ENCODE peak calls at places on chromosome X, in seven cellular contexts. O is tibial artery; B is CD4-positive, CD25-positive, alpha-beta regulatory T cell; R is cardiac fibroblast; E is lower leg skin; M is A549; A is left ventricle myocardium inferior. P is an unnamed sample.

GRCh38 chrX:140172401-140172800 is 207.1 kb upstream of the CXorf66 start:
- DNase-seq in O (no peak), B (no peak), R (no peak), E (no peak), M (no peak), A (no peak), P (no peak)

GRCh38 chrX:21666679-21667078 is 8.5 kb upstream of the KLHL34 start:
- DNase-seq in O (no peak), B (no peak), R (no peak), E (no peak), M (no peak), A (no peak), P (peak)

GRCh38 chrX:72062890-72063289 is 68.8 kb downstream of the RTL5 start:
- DNase-seq in O (peak), B (no peak), R (peak), E (no peak), M (no peak), A (peak), P (no peak)

GRCh38 chrX:13826770-13827169 is 9.9 kb upstream of the GPM6B start:
- DNase-seq in O (no peak), B (no peak), R (no peak), E (no peak), M (no peak), A (no peak), P (no peak)

GRCh38 chrX:11105080-11105479 is 6.1 kb upstream of the HCCS start:
- DNase-seq in O (no peak), B (no peak), R (peak), E (no peak), M (peak), A (no peak), P (no peak)

GRCh38 chrX:87391742-87392141 is 125.9 kb upstream of the KLHL4 start:
- DNase-seq in O (no peak), B (no peak), R (no peak), E (no peak), M (no peak), A (no peak), P (no peak)

GRCh38 chrX:120790118-120790517 is 85.5 kb downstream of the CT47B1 start:
- DNase-seq in O (no peak), B (peak), R (peak), E (no peak), M (peak), A (no peak), P (peak)

GRCh38 chrX:118974088-118974907 is at the start of gene LONRF3:
- DNase-seq in O (peak), B (peak), R (peak), E (peak), M (peak), A (peak), P (peak)

GRCh38 chrX:39145859-39146258 is 344.6 kb downstream of the MID1IP1 start:
- DNase-seq in O (no peak), B (no peak), R (no peak), E (no peak), M (no peak), A (no peak), P (no peak)

GRCh38 chrX:150062292-150063137 is 124.2 kb upstream of the EOLA2 start:
- DNase-seq in O (peak), B (no peak), R (peak), E (no peak), M (no peak), A (peak), P (peak)

GRCh38 chrX:126820700-126821420 is 1.3 kb downstream of the PRR32 start:
- DNase-seq in O (no peak), B (no peak), R (no peak), E (no peak), M (no peak), A (peak), P (no peak)

GRCh38 chrX:150848914-150849365 is 49.5 kb downstream of the CD99L2 start:
- DNase-seq in O (no peak), B (no peak), R (no peak), E (no peak), M (peak), A (no peak), P (peak)

GRCh38 chrX:72477787-72478186 is 94.9 kb downstream of the HDAC8 start:
- DNase-seq in O (no peak), B (no peak), R (peak), E (no peak), M (no peak), A (no peak), P (no peak)

GRCh38 chrX:119391279-119391678 is 7.9 kb upstream of the SLC25A43 start:
- DNase-seq in O (no peak), B (no peak), R (peak), E (no peak), M (peak), A (no peak), P (peak)

GRCh38 chrX:96102997-96103396 is 581.6 kb upstream of the DIAPH2 start:
- DNase-seq in O (peak), B (no peak), R (no peak), E (no peak), M (no peak), A (no peak), P (no peak)

GRCh38 chrX:123648028-123648810 is 84.6 kb downstream of the THOC2 start:
- DNase-seq in O (no peak), B (peak), R (peak), E (no peak), M (peak), A (no peak), P (peak)

GRCh38 chrX:82362550-82362949 is 1145.5 kb upstream of the POU3F4 start:
- DNase-seq in O (no peak), B (no peak), R (no peak), E (no peak), M (no peak), A (no peak), P (no peak)

GRCh38 chrX:17679820-17680219 is 57.5 kb upstream of the SCML1 start:
- DNase-seq in O (no peak), B (no peak), R (no peak), E (no peak), M (no peak), A (no peak), P (no peak)

GRCh38 chrX:154002215-154002719 is 17.4 kb downstream of the IRAK1 start:
- DNase-seq in O (peak), B (peak), R (peak), E (no peak), M (no peak), A (peak), P (peak)

GRCh38 chrX:39897741-39898097 is 200.0 kb downstream of the BCOR start:
- DNase-seq in O (no peak), B (no peak), R (no peak), E (no peak), M (no peak), A (no peak), P (no peak)

GRCh38 chrX:135389717-135390116 is 32.0 kb upstream of the SMIM10L2A start:
- DNase-seq in O (no peak), B (no peak), R (no peak), E (no peak), M (peak), A (no peak), P (no peak)

GRCh38 chrX:70359458-70359857 is 63.7 kb upstream of the GDPD2 start:
- DNase-seq in O (no peak), B (no peak), R (no peak), E (no peak), M (no peak), A (no peak), P (no peak)

GRCh38 chrX:40062525-40063193 is 35.1 kb downstream of the BCOR start:
- DNase-seq in O (no peak), B (no peak), R (no peak), E (peak), M (no peak), A (no peak), P (no peak)

GRCh38 chrX:31608651-31609050 is 536.8 kb upstream of the FTHL17 start:
- DNase-seq in O (no peak), B (no peak), R (no peak), E (no peak), M (no peak), A (no peak), P (no peak)

GRCh38 chrX:132876509-132876837 is 82.0 kb downstream of the HS6ST2 start:
- DNase-seq in O (no peak), B (no peak), R (no peak), E (no peak), M (no peak), A (no peak), P (no peak)

GRCh38 chrX:154603438-154604430 is 15.3 kb downstream of the CTAG1B start:
- DNase-seq in O (peak), B (no peak), R (peak), E (peak), M (peak), A (no peak), P (peak)

GRCh38 chrX:74422576-74423288 is 1.4 kb downstream of the SLC16A2 start:
- DNase-seq in O (peak), B (no peak), R (peak), E (peak), M (no peak), A (peak), P (peak)

GRCh38 chrX:9848718-9849481 is 62.7 kb downstream of the SHROOM2 start:
- DNase-seq in O (no peak), B (no peak), R (no peak), E (no peak), M (no peak), A (no peak), P (no peak)

GRCh38 chrX:42220083-42220482 is 296.7 kb upstream of the CASK start:
- DNase-seq in O (no peak), B (no peak), R (no peak), E (no peak), M (no peak), A (no peak), P (no peak)

GRCh38 chrX:103101280-103102042 is 8.5 kb upstream of the NXF3 start:
- DNase-seq in O (no peak), B (no peak), R (peak), E (no peak), M (no peak), A (no peak), P (no peak)

GRCh38 chrX:118116308-118117068 is at the start of gene KLHL13:
- DNase-seq in O (peak), B (no peak), R (peak), E (no peak), M (peak), A (peak), P (peak)

GRCh38 chrX:47068214-47068613 is 10.0 kb upstream of the RGN start:
- DNase-seq in O (no peak), B (no peak), R (no peak), E (no peak), M (no peak), A (no peak), P (no peak)

GRCh38 chrX:13487731-13488505 is 81.5 kb upstream of the EGFL6 start:
- DNase-seq in O (peak), B (peak), R (peak), E (no peak), M (peak), A (no peak), P (peak)

GRCh38 chrX:151789179-151789800 is 54.7 kb downstream of the CNGA2 start:
- DNase-seq in O (peak), B (no peak), R (peak), E (no peak), M (peak), A (peak), P (peak)

GRCh38 chrX:55778322-55778721 is 60.8 kb downstream of the RRAGB start:
- DNase-seq in O (no peak), B (no peak), R (no peak), E (no peak), M (no peak), A (no peak), P (no peak)

GRCh38 chrX:106670631-106671030 is 55.9 kb upstream of the RNF128 start:
- DNase-seq in O (no peak), B (no peak), R (no peak), E (no peak), M (no peak), A (no peak), P (peak)

GRCh38 chrX:38045697-38046096 is 39.3 kb downstream of the SYTL5 start:
- DNase-seq in O (no peak), B (no peak), R (peak), E (no peak), M (no peak), A (no peak), P (no peak)

GRCh38 chrX:36957425-36958328 is 50.5 kb upstream of the FAM47C start:
- DNase-seq in O (no peak), B (no peak), R (no peak), E (no peak), M (peak), A (no peak), P (no peak)
- H3K4me3 ChIP-seq in O (peak), B (no peak), R (peak), E (no peak), M (peak), A (peak), P (peak)

GRCh38 chrX:49155900-49156837 is 6.4 kb upstream of the MAGIX start:
- DNase-seq in O (peak), B (peak), R (peak), E (peak), M (peak), A (peak), P (peak)
- H3K4me3 ChIP-seq in O (peak), B (peak), R (peak), E (no peak), M (peak), A (peak), P (peak)

GRCh38 chrX:109776432-109776831 is 43.4 kb upstream of the ACSL4 start:
- DNase-seq in O (no peak), B (no peak), R (no peak), E (no peak), M (no peak), A (no peak), P (no peak)

GRCh38 chrX:109773374-109773773 is 40.3 kb upstream of the ACSL4 start:
- DNase-seq in O (no peak), B (no peak), R (no peak), E (no peak), M (no peak), A (no peak), P (no peak)

GRCh38 chrX:109776986-109777385 is 43.9 kb upstream of the ACSL4 start:
- DNase-seq in O (no peak), B (no peak), R (no peak), E (no peak), M (no peak), A (no peak), P (no peak)

GRCh38 chrX:109774706-109775105 is 41.6 kb upstream of the ACSL4 start:
- DNase-seq in O (no peak), B (no peak), R (peak), E (no peak), M (peak), A (no peak), P (peak)

GRCh38 chrX:109774136-109774535 is 41.1 kb upstream of the ACSL4 start:
- DNase-seq in O (no peak), B (no peak), R (peak), E (no peak), M (no peak), A (no peak), P (no peak)
- H3K4me3 ChIP-seq in O (no peak), B (no peak), R (no peak), E (no peak), M (no peak), A (no peak), P (no peak)

GRCh38 chrX:1481636-1482529 is 29.2 kb upstream of the ASMTL start:
- DNase-seq in O (peak), B (peak), R (peak), E (peak), M (peak), A (peak), P (peak)
- H3K4me3 ChIP-seq in O (no peak), B (peak), R (no peak), E (no peak), M (peak), A (peak), P (no peak)